ENCODE peak calls at places on chromosomes 2 and 18, in six cellular contexts. One of them, this sample, is unnamed.
A peak's percentile ranks its signal among the peaks of the same experiment; 100 is the strongest.

GRCh38 chr2:4020153-4020552 is 316.8 kb downstream of the DCDC2C start:
- DNase-seq in IMR-90: no peak
- DNase-seq in lung: no peak
- DNase-seq in psoas muscle: no peak
- DNase-seq in naive thymus-derived CD4-positive, alpha-beta T cell: no peak
- DNase-seq in left ventricle myocardium inferior: no peak
- DNase-seq in this sample: no peak

GRCh38 chr2:36137612-36138011 is 218.0 kb upstream of the CRIM1 start:
- DNase-seq in left ventricle myocardium inferior: no peak
- DNase-seq in naive thymus-derived CD4-positive, alpha-beta T cell: no peak
- DNase-seq in psoas muscle: no peak
- DNase-seq in IMR-90: no peak
- DNase-seq in lung: no peak
- DNase-seq in this sample: no peak

GRCh38 chr2:38907743-38908562 is 18.3 kb downstream of the ARHGEF33 start:
- DNase-seq in psoas muscle: no peak
- DNase-seq in left ventricle myocardium inferior: no peak
- DNase-seq in lung: no peak
- DNase-seq in naive thymus-derived CD4-positive, alpha-beta T cell: no peak
- DNase-seq in IMR-90: no peak
- DNase-seq in this sample: peak; percentile 45

GRCh38 chr18:76986391-76986790 is 146.2 kb downstream of the MBP start:
- DNase-seq in naive thymus-derived CD4-positive, alpha-beta T cell: no peak
- DNase-seq in left ventricle myocardium inferior: no peak
- DNase-seq in psoas muscle: no peak
- DNase-seq in lung: no peak
- DNase-seq in IMR-90: no peak
- DNase-seq in this sample: peak; percentile 10

GRCh38 chr2:43230481-43230880 is 4.1 kb upstream of the ZFP36L2 start:
- DNase-seq in psoas muscle: no peak
- DNase-seq in left ventricle myocardium inferior: no peak
- DNase-seq in lung: no peak
- DNase-seq in IMR-90: no peak
- DNase-seq in naive thymus-derived CD4-positive, alpha-beta T cell: no peak
- DNase-seq in this sample: no peak

GRCh38 chr2:230868151-230868946 is 3.6 kb downstream of the ITM2C start:
- DNase-seq in lung: no peak
- DNase-seq in psoas muscle: no peak
- DNase-seq in naive thymus-derived CD4-positive, alpha-beta T cell: peak; percentile 17
- DNase-seq in left ventricle myocardium inferior: no peak
- DNase-seq in IMR-90: no peak
- DNase-seq in this sample: no peak

GRCh38 chr2:88077076-88077475 is 9.5 kb downstream of the SMYD1 start:
- DNase-seq in lung: no peak
- DNase-seq in psoas muscle: no peak
- DNase-seq in left ventricle myocardium inferior: peak; percentile 33
- DNase-seq in naive thymus-derived CD4-positive, alpha-beta T cell: no peak
- DNase-seq in IMR-90: no peak
- DNase-seq in this sample: no peak

GRCh38 chr2:94987074-94988020 is 38.2 kb upstream of the MAL start:
- DNase-seq in naive thymus-derived CD4-positive, alpha-beta T cell: no peak
- DNase-seq in lung: no peak
- DNase-seq in psoas muscle: no peak
- DNase-seq in IMR-90: no peak
- DNase-seq in left ventricle myocardium inferior: no peak
- DNase-seq in this sample: peak; percentile 27

GRCh38 chr2:156695020-156695419 is 258.8 kb downstream of the GPD2 start:
- DNase-seq in left ventricle myocardium inferior: no peak
- DNase-seq in naive thymus-derived CD4-positive, alpha-beta T cell: no peak
- DNase-seq in IMR-90: no peak
- DNase-seq in psoas muscle: no peak
- DNase-seq in lung: no peak
- DNase-seq in this sample: no peak

GRCh38 chr2:28175028-28175427 is 217.6 kb upstream of the FOSL2 start:
- DNase-seq in psoas muscle: no peak
- DNase-seq in naive thymus-derived CD4-positive, alpha-beta T cell: no peak
- DNase-seq in lung: no peak
- DNase-seq in left ventricle myocardium inferior: no peak
- DNase-seq in IMR-90: no peak
- DNase-seq in this sample: no peak

GRCh38 chr2:29770846-29771245 is 150.5 kb downstream of the ALK start:
- DNase-seq in IMR-90: no peak
- DNase-seq in lung: no peak
- DNase-seq in psoas muscle: no peak
- DNase-seq in naive thymus-derived CD4-positive, alpha-beta T cell: no peak
- DNase-seq in left ventricle myocardium inferior: no peak
- DNase-seq in this sample: no peak

GRCh38 chr2:135951071-135951583 is 34.3 kb downstream of the DARS1 start:
- DNase-seq in left ventricle myocardium inferior: no peak
- DNase-seq in lung: no peak
- DNase-seq in IMR-90: no peak
- DNase-seq in psoas muscle: no peak
- DNase-seq in naive thymus-derived CD4-positive, alpha-beta T cell: no peak
- DNase-seq in this sample: no peak

GRCh38 chr2:30527411-30527810 is 80.4 kb downstream of the LCLAT1 start:
- DNase-seq in IMR-90: peak; percentile 70
- DNase-seq in psoas muscle: no peak
- DNase-seq in lung: no peak
- DNase-seq in left ventricle myocardium inferior: no peak
- DNase-seq in naive thymus-derived CD4-positive, alpha-beta T cell: no peak
- DNase-seq in this sample: no peak

GRCh38 chr2:178152033-178152432 is 39.8 kb downstream of the RBM45 start:
- DNase-seq in naive thymus-derived CD4-positive, alpha-beta T cell: no peak
- DNase-seq in psoas muscle: no peak
- DNase-seq in lung: no peak
- DNase-seq in left ventricle myocardium inferior: no peak
- DNase-seq in IMR-90: peak; percentile 25
- DNase-seq in this sample: no peak

GRCh38 chr2:70024284-70024683 is 62.9 kb upstream of the ASPRV1 start:
- DNase-seq in left ventricle myocardium inferior: no peak
- DNase-seq in naive thymus-derived CD4-positive, alpha-beta T cell: no peak
- DNase-seq in IMR-90: no peak
- DNase-seq in lung: no peak
- DNase-seq in psoas muscle: no peak
- DNase-seq in this sample: no peak

GRCh38 chr18:75216212-75216925 is 5.8 kb downstream of the TSHZ1 start:
- DNase-seq in naive thymus-derived CD4-positive, alpha-beta T cell: no peak
- DNase-seq in IMR-90: peak; percentile 20
- DNase-seq in psoas muscle: no peak
- DNase-seq in left ventricle myocardium inferior: no peak
- DNase-seq in lung: no peak
- DNase-seq in this sample: no peak

GRCh38 chr2:112541315-112542122 is 746 bp upstream of the POLR1B start:
- DNase-seq in IMR-90: peak; percentile 48
- DNase-seq in naive thymus-derived CD4-positive, alpha-beta T cell: peak; percentile 75
- DNase-seq in left ventricle myocardium inferior: peak; percentile 48
- DNase-seq in lung: peak; percentile 77
- DNase-seq in psoas muscle: peak; percentile 82
- DNase-seq in this sample: peak; percentile 62

GRCh38 chr2:1790473-1790872 is 46.2 kb upstream of the PXDN start:
- DNase-seq in naive thymus-derived CD4-positive, alpha-beta T cell: no peak
- DNase-seq in lung: no peak
- DNase-seq in IMR-90: no peak
- DNase-seq in psoas muscle: no peak
- DNase-seq in left ventricle myocardium inferior: no peak
- DNase-seq in this sample: no peak

GRCh38 chr2:48120759-48121242 is 214.5 kb upstream of the FBXO11 start:
- DNase-seq in naive thymus-derived CD4-positive, alpha-beta T cell: no peak
- DNase-seq in left ventricle myocardium inferior: no peak
- DNase-seq in lung: no peak
- DNase-seq in IMR-90: no peak
- DNase-seq in psoas muscle: no peak
- DNase-seq in this sample: no peak

GRCh38 chr2:240347949-240348500 is 87.4 kb upstream of the GPC1 start:
- DNase-seq in left ventricle myocardium inferior: no peak
- DNase-seq in psoas muscle: no peak
- DNase-seq in IMR-90: no peak
- DNase-seq in naive thymus-derived CD4-positive, alpha-beta T cell: no peak
- DNase-seq in lung: no peak
- DNase-seq in this sample: no peak
- H3K4me3 ChIP-seq in left ventricle myocardium inferior: no peak overlapping the region
- H3K4me3 ChIP-seq in psoas muscle: no peak overlapping the region
- H3K4me3 ChIP-seq in IMR-90: no peak overlapping the region
- H3K4me3 ChIP-seq in naive thymus-derived CD4-positive, alpha-beta T cell: no peak overlapping the region
- H3K4me3 ChIP-seq in lung: no peak overlapping the region
- H3K4me3 ChIP-seq in this sample: no peak overlapping the region

GRCh38 chr18:37563810-37564511 is 1.6 kb downstream of the CELF4 start:
- DNase-seq in psoas muscle: no peak
- DNase-seq in naive thymus-derived CD4-positive, alpha-beta T cell: no peak
- DNase-seq in lung: no peak
- DNase-seq in left ventricle myocardium inferior: no peak
- DNase-seq in IMR-90: no peak
- DNase-seq in this sample: no peak

GRCh38 chr18:37561986-37562385 is 3.6 kb downstream of the CELF4 start:
- DNase-seq in IMR-90: no peak
- DNase-seq in left ventricle myocardium inferior: no peak
- DNase-seq in naive thymus-derived CD4-positive, alpha-beta T cell: no peak
- DNase-seq in lung: no peak
- DNase-seq in psoas muscle: no peak
- DNase-seq in this sample: no peak

GRCh38 chr18:37553633-37554398 is 11.8 kb downstream of the CELF4 start:
- DNase-seq in IMR-90: no peak
- DNase-seq in lung: no peak
- DNase-seq in psoas muscle: no peak
- DNase-seq in left ventricle myocardium inferior: no peak
- DNase-seq in naive thymus-derived CD4-positive, alpha-beta T cell: no peak
- DNase-seq in this sample: no peak

GRCh38 chr18:37554399-37554787 is 11.2 kb downstream of the CELF4 start:
- DNase-seq in IMR-90: no peak
- DNase-seq in psoas muscle: no peak
- DNase-seq in left ventricle myocardium inferior: no peak
- DNase-seq in naive thymus-derived CD4-positive, alpha-beta T cell: no peak
- DNase-seq in lung: no peak
- DNase-seq in this sample: no peak

DNA sequence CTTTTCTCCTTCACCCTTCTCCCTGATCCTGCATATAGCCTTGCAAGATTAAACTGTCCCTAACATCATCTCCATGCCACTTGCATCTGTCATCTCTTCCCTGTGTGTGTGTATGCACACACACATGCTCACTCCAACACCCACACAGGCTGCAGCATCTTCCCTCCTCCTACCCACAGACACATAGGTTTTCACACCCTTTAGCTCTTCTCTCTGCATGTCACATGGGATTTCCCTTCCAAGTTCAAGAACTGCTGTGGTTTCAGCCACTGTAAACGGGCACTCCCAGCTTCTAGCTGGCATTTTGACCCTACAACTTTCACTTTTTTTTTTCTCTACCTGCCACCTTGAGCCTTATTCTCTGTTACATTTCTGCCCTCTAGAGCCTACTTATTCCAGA is 6.4 kb downstream of the CELF4 start:
- DNase-seq in left ventricle myocardium inferior: no peak
- DNase-seq in lung: no peak
- DNase-seq in psoas muscle: no peak
- DNase-seq in IMR-90: no peak
- DNase-seq in naive thymus-derived CD4-positive, alpha-beta T cell: no peak
- DNase-seq in this sample: no peak
- H3K27me3 ChIP-seq in left ventricle myocardium inferior: peaks cover 99% of the 10 kb centered on the region
- H3K27me3 ChIP-seq in lung: no peaks in the 10 kb centered on the region
- H3K27me3 ChIP-seq in psoas muscle: peaks cover 3% of the 10 kb centered on the region
- H3K27me3 ChIP-seq in IMR-90: peaks cover 5% of the 10 kb centered on the region
- H3K27me3 ChIP-seq in naive thymus-derived CD4-positive, alpha-beta T cell: no peaks in the 10 kb centered on the region
- H3K27me3 ChIP-seq in this sample: no peaks in the 10 kb centered on the region

DNA sequence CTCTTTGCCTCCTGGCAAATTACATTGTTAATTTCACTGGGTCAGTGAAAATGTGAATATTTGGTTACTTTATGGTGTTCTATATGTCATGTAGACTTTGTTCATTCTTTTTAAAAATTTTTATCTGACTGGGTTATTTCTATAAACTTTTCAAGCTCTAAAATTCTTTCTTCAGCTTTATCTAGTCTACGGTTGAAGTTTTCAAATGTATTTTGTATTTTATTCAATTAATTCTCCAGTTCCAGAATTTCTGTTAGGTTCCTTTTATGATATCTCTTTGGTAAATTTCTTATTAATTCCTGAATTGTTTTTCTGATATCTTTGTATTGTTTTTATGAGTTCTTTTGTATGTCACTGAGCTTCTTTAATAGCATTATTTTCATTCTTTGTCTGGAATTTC is 228.1 kb downstream of the LPIN1 start:
- DNase-seq in psoas muscle: no peak
- DNase-seq in left ventricle myocardium inferior: no peak
- DNase-seq in lung: no peak
- DNase-seq in naive thymus-derived CD4-positive, alpha-beta T cell: no peak
- DNase-seq in IMR-90: no peak
- DNase-seq in this sample: no peak
- H3K9me3 ChIP-seq in psoas muscle: peaks cover 20% of the 10 kb centered on the region
- H3K9me3 ChIP-seq in left ventricle myocardium inferior: peaks cover 67% of the 10 kb centered on the region
- H3K9me3 ChIP-seq in lung: peaks cover 6% of the 10 kb centered on the region
- H3K9me3 ChIP-seq in naive thymus-derived CD4-positive, alpha-beta T cell: no peaks in the 10 kb centered on the region
- H3K9me3 ChIP-seq in IMR-90: peaks cover 13% of the 10 kb centered on the region
- H3K9me3 ChIP-seq in this sample: peaks cover 11% of the 10 kb centered on the region

GRCh38 chr2:216410550-216410949 is 1.7 kb upstream of the SMARCAL1 start:
- DNase-seq in psoas muscle: no peak
- DNase-seq in left ventricle myocardium inferior: no peak
- DNase-seq in naive thymus-derived CD4-positive, alpha-beta T cell: no peak
- DNase-seq in IMR-90: no peak
- DNase-seq in lung: no peak
- DNase-seq in this sample: no peak

GRCh38 chr2:216414772-216415319 is 2.6 kb downstream of the SMARCAL1 start:
- DNase-seq in psoas muscle: no peak
- DNase-seq in left ventricle myocardium inferior: no peak
- DNase-seq in lung: no peak
- DNase-seq in naive thymus-derived CD4-positive, alpha-beta T cell: no peak
- DNase-seq in IMR-90: no peak
- DNase-seq in this sample: no peak

GRCh38 chr2:216416571-216417307 is 4.5 kb downstream of the SMARCAL1 start:
- DNase-seq in left ventricle myocardium inferior: peak; percentile 40
- DNase-seq in IMR-90: no peak
- DNase-seq in naive thymus-derived CD4-positive, alpha-beta T cell: no peak
- DNase-seq in psoas muscle: no peak
- DNase-seq in lung: no peak
- DNase-seq in this sample: no peak

GRCh38 chr2:216412022-216412999 is at the start of gene SMARCAL1:
- DNase-seq in left ventricle myocardium inferior: peak; percentile 99
- DNase-seq in psoas muscle: peak; percentile 100
- DNase-seq in naive thymus-derived CD4-positive, alpha-beta T cell: peak; percentile 93
- DNase-seq in lung: peak; percentile 100
- DNase-seq in IMR-90: peak; percentile 97
- DNase-seq in this sample: peak; percentile 99

GRCh38 chr2:216413882-216414281 is 1.6 kb downstream of the SMARCAL1 start:
- DNase-seq in left ventricle myocardium inferior: no peak
- DNase-seq in psoas muscle: no peak
- DNase-seq in IMR-90: no peak
- DNase-seq in naive thymus-derived CD4-positive, alpha-beta T cell: no peak
- DNase-seq in lung: no peak
- DNase-seq in this sample: no peak
- H3K4me3 ChIP-seq in left ventricle myocardium inferior: no peak overlapping the region
- H3K4me3 ChIP-seq in psoas muscle: no peak overlapping the region
- H3K4me3 ChIP-seq in IMR-90: no peak overlapping the region
- H3K4me3 ChIP-seq in naive thymus-derived CD4-positive, alpha-beta T cell: no peak overlapping the region
- H3K4me3 ChIP-seq in lung: no peak overlapping the region
- H3K4me3 ChIP-seq in this sample: no peak overlapping the region

DNA sequence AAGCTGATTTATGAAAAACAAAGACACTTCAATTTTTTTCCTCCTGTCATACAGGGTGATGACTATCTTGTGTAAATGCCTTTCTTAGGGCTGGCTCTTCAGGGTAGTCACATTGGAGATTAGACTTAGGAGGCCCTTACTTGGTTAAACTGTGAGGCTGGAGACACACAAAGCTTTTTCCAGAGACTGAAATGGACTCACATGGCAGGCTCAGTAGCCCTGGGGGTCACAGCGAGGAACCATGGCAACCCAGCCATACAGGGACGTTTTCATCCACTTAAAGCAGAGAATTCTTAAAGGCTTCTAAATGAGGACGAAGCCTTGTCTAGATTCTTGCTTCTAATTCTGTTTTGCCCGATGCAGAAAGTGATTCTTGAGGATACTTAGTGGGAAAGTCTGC is 57.3 kb upstream of the ZDBF2 start:
- DNase-seq in psoas muscle: no peak
- DNase-seq in lung: no peak
- DNase-seq in IMR-90: no peak
- DNase-seq in left ventricle myocardium inferior: no peak
- DNase-seq in naive thymus-derived CD4-positive, alpha-beta T cell: no peak
- DNase-seq in this sample: no peak
- H3K27me3 ChIP-seq in psoas muscle: no peaks in the 10 kb centered on the region
- H3K27me3 ChIP-seq in lung: no peaks in the 10 kb centered on the region
- H3K27me3 ChIP-seq in IMR-90: peaks cover 8% of the 10 kb centered on the region
- H3K27me3 ChIP-seq in left ventricle myocardium inferior: peaks cover 34% of the 10 kb centered on the region
- H3K27me3 ChIP-seq in naive thymus-derived CD4-positive, alpha-beta T cell: no peaks in the 10 kb centered on the region
- H3K27me3 ChIP-seq in this sample: no peaks in the 10 kb centered on the region